ENCODE peak calls at places on chromosome 10, in ten cellular contexts. One of them, this sample, is unnamed.

GRCh38 chr10:114412907-114413386 is 8.6 kb upstream of the AFAP1L2 start:
- DNase-seq in Kasumi-1: no peak
- DNase-seq in A172: peak; percentile 37
- DNase-seq in MM.1S: no peak
- DNase-seq in LHCN-M2: peak; percentile 45
- DNase-seq in activated T-cell treated with anti-CD3 and anti-CD28 coated beads, Interleukin-2, amount 50 U/mL, for 72 hours: no peak
- DNase-seq in neural progenitor cell: no peak
- DNase-seq in AG04450: no peak
- DNase-seq in NCI-H1417: no peak
- DNase-seq in GM12865: no peak
- DNase-seq in this sample: peak; percentile 42

GRCh38 chr10:92972066-92972870 is 88.3 kb upstream of the CYP26C1 start:
- DNase-seq in A172: peak; percentile 90
- DNase-seq in Kasumi-1: peak; percentile 30
- DNase-seq in NCI-H1417: no peak
- DNase-seq in AG04450: no peak
- DNase-seq in neural progenitor cell: no peak
- DNase-seq in GM12865: no peak
- DNase-seq in MM.1S: no peak
- DNase-seq in LHCN-M2: peak; percentile 78
- DNase-seq in activated T-cell treated with anti-CD3 and anti-CD28 coated beads, Interleukin-2, amount 50 U/mL, for 72 hours: no peak
- DNase-seq in this sample: no peak

GRCh38 chr10:68812420-68812819 is 14.9 kb upstream of the STOX1 start:
- DNase-seq in LHCN-M2: no peak
- DNase-seq in neural progenitor cell: no peak
- DNase-seq in A172: no peak
- DNase-seq in activated T-cell treated with anti-CD3 and anti-CD28 coated beads, Interleukin-2, amount 50 U/mL, for 72 hours: no peak
- DNase-seq in AG04450: no peak
- DNase-seq in Kasumi-1: no peak
- DNase-seq in MM.1S: no peak
- DNase-seq in GM12865: no peak
- DNase-seq in NCI-H1417: no peak
- DNase-seq in this sample: no peak

GRCh38 chr10:94992811-94993210 is 54.4 kb downstream of the CYP2C9 start:
- DNase-seq in NCI-H1417: no peak
- DNase-seq in GM12865: no peak
- DNase-seq in neural progenitor cell: peak; percentile 11
- DNase-seq in A172: peak; percentile 23
- DNase-seq in activated T-cell treated with anti-CD3 and anti-CD28 coated beads, Interleukin-2, amount 50 U/mL, for 72 hours: no peak
- DNase-seq in MM.1S: no peak
- DNase-seq in Kasumi-1: no peak
- DNase-seq in LHCN-M2: no peak
- DNase-seq in AG04450: no peak
- DNase-seq in this sample: peak; percentile 87

GRCh38 chr10:51808187-51808586 is 108.8 kb upstream of the CSTF2T start:
- DNase-seq in AG04450: no peak
- DNase-seq in NCI-H1417: no peak
- DNase-seq in MM.1S: peak; percentile 10
- DNase-seq in LHCN-M2: no peak
- DNase-seq in activated T-cell treated with anti-CD3 and anti-CD28 coated beads, Interleukin-2, amount 50 U/mL, for 72 hours: no peak
- DNase-seq in neural progenitor cell: no peak
- DNase-seq in A172: no peak
- DNase-seq in GM12865: no peak
- DNase-seq in Kasumi-1: no peak
- DNase-seq in this sample: no peak

GRCh38 chr10:43688348-43688892 is 39.7 kb upstream of the ZNF32 start:
- DNase-seq in NCI-H1417: no peak
- DNase-seq in AG04450: no peak
- DNase-seq in GM12865: no peak
- DNase-seq in MM.1S: no peak
- DNase-seq in activated T-cell treated with anti-CD3 and anti-CD28 coated beads, Interleukin-2, amount 50 U/mL, for 72 hours: no peak
- DNase-seq in neural progenitor cell: no peak
- DNase-seq in LHCN-M2: no peak
- DNase-seq in A172: no peak
- DNase-seq in Kasumi-1: no peak
- DNase-seq in this sample: no peak

GRCh38 chr10:3702569-3702968 is 82.4 kb downstream of the KLF6 start:
- DNase-seq in MM.1S: no peak
- DNase-seq in GM12865: no peak
- DNase-seq in NCI-H1417: no peak
- DNase-seq in neural progenitor cell: no peak
- DNase-seq in Kasumi-1: no peak
- DNase-seq in LHCN-M2: no peak
- DNase-seq in A172: no peak
- DNase-seq in AG04450: no peak
- DNase-seq in activated T-cell treated with anti-CD3 and anti-CD28 coated beads, Interleukin-2, amount 50 U/mL, for 72 hours: no peak
- DNase-seq in this sample: no peak

GRCh38 chr10:6204341-6205191 is 1.8 kb downstream of the PFKFB3 start:
- DNase-seq in neural progenitor cell: peak; percentile 88
- DNase-seq in activated T-cell treated with anti-CD3 and anti-CD28 coated beads, Interleukin-2, amount 50 U/mL, for 72 hours: peak; percentile 21
- DNase-seq in NCI-H1417: no peak
- DNase-seq in MM.1S: no peak
- DNase-seq in Kasumi-1: no peak
- DNase-seq in AG04450: no peak
- DNase-seq in GM12865: peak; percentile 31
- DNase-seq in A172: peak; percentile 45
- DNase-seq in LHCN-M2: peak; percentile 59
- DNase-seq in this sample: peak; percentile 51

GRCh38 chr10:20855398-20856038 is 41.6 kb downstream of the NEBL start:
- DNase-seq in Kasumi-1: peak; percentile 86
- DNase-seq in MM.1S: peak; percentile 10
- DNase-seq in NCI-H1417: no peak
- DNase-seq in neural progenitor cell: peak; percentile 18
- DNase-seq in LHCN-M2: peak; percentile 29
- DNase-seq in GM12865: no peak
- DNase-seq in A172: peak; percentile 26
- DNase-seq in activated T-cell treated with anti-CD3 and anti-CD28 coated beads, Interleukin-2, amount 50 U/mL, for 72 hours: no peak
- DNase-seq in AG04450: peak; percentile 1
- DNase-seq in this sample: no peak

GRCh38 chr10:94183666-94184264 is 179.0 kb downstream of the NOC3L start:
- DNase-seq in AG04450: peak; percentile 99
- DNase-seq in MM.1S: no peak
- DNase-seq in GM12865: peak; percentile 4
- DNase-seq in LHCN-M2: peak; percentile 96
- DNase-seq in A172: peak; percentile 92
- DNase-seq in NCI-H1417: no peak
- DNase-seq in Kasumi-1: no peak
- DNase-seq in neural progenitor cell: no peak
- DNase-seq in activated T-cell treated with anti-CD3 and anti-CD28 coated beads, Interleukin-2, amount 50 U/mL, for 72 hours: peak; percentile 51
- DNase-seq in this sample: no peak

This sample was measured in ELF-1.